ENCODE peak calls at places on chromosomes 7 and 10, in eight cellular contexts. One of them, this sample, is unnamed.

GRCh38 chr10:83820033-83820432 is 319.3 kb upstream of the GHITM start:
- DNase-seq in WTC11: no peak
- DNase-seq in glutamatergic neuron: no peak
- DNase-seq in Caco-2: no peak
- DNase-seq in prostate gland: no peak
- DNase-seq in heart right ventricle: no peak
- DNase-seq in H9: no peak
- DNase-seq in bronchial epithelial cell: no peak
- DNase-seq in this sample: no peak

GRCh38 chr7:134643131-134643530 is 3.5 kb upstream of the BPGM start:
- DNase-seq in WTC11: no peak
- DNase-seq in glutamatergic neuron: no peak
- DNase-seq in Caco-2: no peak
- DNase-seq in prostate gland: no peak
- DNase-seq in heart right ventricle: no peak
- DNase-seq in H9: no peak
- DNase-seq in bronchial epithelial cell: peak
- DNase-seq in this sample: no peak

GRCh38 chr7:148772297-148773089 is 73.8 kb downstream of the CUL1 start:
- DNase-seq in WTC11: no peak
- DNase-seq in glutamatergic neuron: no peak
- DNase-seq in Caco-2: no peak
- DNase-seq in prostate gland: no peak
- DNase-seq in heart right ventricle: no peak
- DNase-seq in H9: no peak
- DNase-seq in bronchial epithelial cell: peak
- DNase-seq in this sample: no peak

GRCh38 chr7:32533313-32534024 is 38.2 kb downstream of the AVL9 start:
- DNase-seq in WTC11: no peak
- DNase-seq in glutamatergic neuron: no peak
- DNase-seq in Caco-2: no peak
- DNase-seq in prostate gland: no peak
- DNase-seq in heart right ventricle: no peak
- DNase-seq in H9: no peak
- DNase-seq in bronchial epithelial cell: no peak
- DNase-seq in this sample: no peak

GRCh38 chr10:114017266-114017665 is 26.4 kb upstream of the ADRB1 start:
- DNase-seq in WTC11: no peak
- DNase-seq in glutamatergic neuron: no peak
- DNase-seq in Caco-2: no peak
- DNase-seq in prostate gland: no peak
- DNase-seq in heart right ventricle: no peak
- DNase-seq in H9: no peak
- DNase-seq in bronchial epithelial cell: no peak
- DNase-seq in this sample: no peak

GRCh38 chr7:44289341-44290249 is 35.8 kb downstream of the CAMK2B start:
- DNase-seq in WTC11: peak
- DNase-seq in glutamatergic neuron: no peak
- DNase-seq in Caco-2: no peak
- DNase-seq in prostate gland: no peak
- DNase-seq in heart right ventricle: peak
- DNase-seq in H9: peak
- DNase-seq in bronchial epithelial cell: no peak
- DNase-seq in this sample: peak

GRCh38 chr7:10412426-10413019 is 561.1 kb upstream of the PHF14 start:
- DNase-seq in WTC11: no peak
- DNase-seq in glutamatergic neuron: peak
- DNase-seq in Caco-2: no peak
- DNase-seq in prostate gland: peak
- DNase-seq in heart right ventricle: no peak
- DNase-seq in H9: no peak
- DNase-seq in bronchial epithelial cell: peak
- DNase-seq in this sample: peak

GRCh38 chr7:133978502-133979295 is 148.4 kb upstream of the LRGUK start:
- DNase-seq in WTC11: no peak
- DNase-seq in glutamatergic neuron: no peak
- DNase-seq in Caco-2: no peak
- DNase-seq in prostate gland: no peak
- DNase-seq in heart right ventricle: no peak
- DNase-seq in H9: peak
- DNase-seq in bronchial epithelial cell: no peak
- DNase-seq in this sample: no peak

GRCh38 chr7:135514856-135515255 is 5.0 kb upstream of the CNOT4 start:
- DNase-seq in WTC11: no peak
- DNase-seq in glutamatergic neuron: no peak
- DNase-seq in Caco-2: no peak
- DNase-seq in prostate gland: no peak
- DNase-seq in heart right ventricle: no peak
- DNase-seq in H9: no peak
- DNase-seq in bronchial epithelial cell: no peak
- DNase-seq in this sample: no peak

GRCh38 chr10:104281694-104282093 is 12.7 kb downstream of the GSTO2 start:
- DNase-seq in WTC11: no peak
- DNase-seq in glutamatergic neuron: no peak
- DNase-seq in Caco-2: no peak
- DNase-seq in prostate gland: no peak
- DNase-seq in heart right ventricle: no peak
- DNase-seq in H9: no peak
- DNase-seq in bronchial epithelial cell: no peak
- DNase-seq in this sample: no peak

GRCh38 chr7:70668606-70669358 is 463.2 kb upstream of the GALNT17 start:
- DNase-seq in WTC11: no peak
- DNase-seq in glutamatergic neuron: no peak
- DNase-seq in Caco-2: no peak
- DNase-seq in prostate gland: peak
- DNase-seq in heart right ventricle: peak
- DNase-seq in H9: no peak
- DNase-seq in bronchial epithelial cell: peak
- DNase-seq in this sample: no peak

GRCh38 chr10:96618648-96619047 is 31.8 kb upstream of the TM9SF3 start:
- DNase-seq in WTC11: no peak
- DNase-seq in glutamatergic neuron: no peak
- DNase-seq in Caco-2: no peak
- DNase-seq in prostate gland: peak
- DNase-seq in heart right ventricle: peak
- DNase-seq in H9: no peak
- DNase-seq in bronchial epithelial cell: no peak
- DNase-seq in this sample: no peak

GRCh38 chr7:92997144-92997543 is 120.6 kb downstream of the SAMD9 start:
- DNase-seq in WTC11: no peak
- DNase-seq in glutamatergic neuron: no peak
- DNase-seq in Caco-2: no peak
- DNase-seq in prostate gland: no peak
- DNase-seq in heart right ventricle: no peak
- DNase-seq in H9: no peak
- DNase-seq in bronchial epithelial cell: no peak
- DNase-seq in this sample: no peak

GRCh38 chr7:74375726-74376220 is 77.9 kb upstream of the GTF2IRD1 start:
- DNase-seq in WTC11: no peak
- DNase-seq in glutamatergic neuron: no peak
- DNase-seq in Caco-2: no peak
- DNase-seq in prostate gland: no peak
- DNase-seq in heart right ventricle: no peak
- DNase-seq in H9: no peak
- DNase-seq in bronchial epithelial cell: no peak
- DNase-seq in this sample: no peak
- TF ChIP-seq CTCF in WTC11: no peak
- TF ChIP-seq CTCF in glutamatergic neuron: no peak
- TF ChIP-seq CTCF in Caco-2: no peak
- TF ChIP-seq CTCF in prostate gland: no peak
- TF ChIP-seq CTCF in heart right ventricle: no peak
- TF ChIP-seq CTCF in H9: no peak
- TF ChIP-seq CTCF in bronchial epithelial cell: no peak
- TF ChIP-seq CTCF in this sample: no peak

GRCh38 chr7:36083626-36084380 is 69.3 kb upstream of the EEPD1 start:
- DNase-seq in WTC11: no peak
- DNase-seq in glutamatergic neuron: no peak
- DNase-seq in Caco-2: no peak
- DNase-seq in prostate gland: no peak
- DNase-seq in heart right ventricle: no peak
- DNase-seq in H9: no peak
- DNase-seq in bronchial epithelial cell: no peak
- DNase-seq in this sample: no peak

GRCh38 chr7:36086571-36086970 is 66.5 kb upstream of the EEPD1 start:
- DNase-seq in WTC11: no peak
- DNase-seq in glutamatergic neuron: no peak
- DNase-seq in Caco-2: no peak
- DNase-seq in prostate gland: no peak
- DNase-seq in heart right ventricle: no peak
- DNase-seq in H9: no peak
- DNase-seq in bronchial epithelial cell: no peak
- DNase-seq in this sample: no peak

GRCh38 chr7:36085096-36085495 is 68.0 kb upstream of the EEPD1 start:
- DNase-seq in WTC11: no peak
- DNase-seq in glutamatergic neuron: no peak
- DNase-seq in Caco-2: no peak
- DNase-seq in prostate gland: no peak
- DNase-seq in heart right ventricle: no peak
- DNase-seq in H9: no peak
- DNase-seq in bronchial epithelial cell: no peak
- DNase-seq in this sample: no peak

GRCh38 chr7:36082910-36083309 is 70.1 kb upstream of the EEPD1 start:
- DNase-seq in WTC11: peak
- DNase-seq in glutamatergic neuron: no peak
- DNase-seq in Caco-2: no peak
- DNase-seq in prostate gland: no peak
- DNase-seq in heart right ventricle: no peak
- DNase-seq in H9: peak
- DNase-seq in bronchial epithelial cell: no peak
- DNase-seq in this sample: no peak

GRCh38 chr7:36084485-36085091 is 68.5 kb upstream of the EEPD1 start:
- DNase-seq in WTC11: peak
- DNase-seq in glutamatergic neuron: peak
- DNase-seq in Caco-2: peak
- DNase-seq in prostate gland: peak
- DNase-seq in heart right ventricle: peak
- DNase-seq in H9: peak
- DNase-seq in bronchial epithelial cell: peak
- DNase-seq in this sample: peak
- TF ChIP-seq CTCF in WTC11: no peak
- TF ChIP-seq CTCF in glutamatergic neuron: no peak
- TF ChIP-seq CTCF in Caco-2: peak
- TF ChIP-seq CTCF in prostate gland: peak
- TF ChIP-seq CTCF in heart right ventricle: peak
- TF ChIP-seq CTCF in H9: peak
- TF ChIP-seq CTCF in bronchial epithelial cell: peak
- TF ChIP-seq CTCF in this sample: peak

GRCh38 chr10:102523250-102524029 is 19.7 kb downstream of the SUFU start:
- DNase-seq in WTC11: no peak
- DNase-seq in glutamatergic neuron: no peak
- DNase-seq in Caco-2: no peak
- DNase-seq in prostate gland: no peak
- DNase-seq in heart right ventricle: peak
- DNase-seq in H9: no peak
- DNase-seq in bronchial epithelial cell: no peak
- DNase-seq in this sample: no peak
- TF ChIP-seq CTCF in WTC11: no peak
- TF ChIP-seq CTCF in glutamatergic neuron: no peak
- TF ChIP-seq CTCF in Caco-2: no peak
- TF ChIP-seq CTCF in prostate gland: no peak
- TF ChIP-seq CTCF in heart right ventricle: no peak
- TF ChIP-seq CTCF in H9: no peak
- TF ChIP-seq CTCF in bronchial epithelial cell: no peak
- TF ChIP-seq CTCF in this sample: no peak

DNA sequence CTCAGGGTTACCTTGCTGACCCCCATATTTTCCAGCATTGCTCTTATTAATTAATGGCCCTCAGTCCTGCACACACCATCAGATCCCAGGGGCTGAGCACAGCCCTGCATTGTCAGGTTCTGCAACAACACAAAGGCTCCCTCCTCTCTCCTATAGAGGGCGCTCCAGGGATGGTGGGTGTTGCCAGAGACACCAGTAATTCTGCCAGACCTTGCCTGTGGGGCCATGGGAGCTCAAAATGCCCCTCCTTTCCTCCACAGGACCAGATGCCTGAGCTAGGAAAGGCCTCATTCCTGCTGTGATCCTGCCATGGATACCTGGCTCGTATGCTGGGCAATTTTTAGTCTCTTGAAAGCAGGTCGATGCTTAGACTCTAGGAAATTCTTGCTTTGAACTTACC is 42.8 kb upstream of the PRSS58 start:
- DNase-seq in WTC11: peak
- DNase-seq in glutamatergic neuron: peak
- DNase-seq in Caco-2: no peak
- DNase-seq in prostate gland: no peak
- DNase-seq in heart right ventricle: no peak
- DNase-seq in H9: peak
- DNase-seq in bronchial epithelial cell: no peak
- DNase-seq in this sample: peak
- TF ChIP-seq CTCF in WTC11: peak
- TF ChIP-seq CTCF in glutamatergic neuron: peak
- TF ChIP-seq CTCF in Caco-2: peak
- TF ChIP-seq CTCF in prostate gland: no peak
- TF ChIP-seq CTCF in heart right ventricle: no peak
- TF ChIP-seq CTCF in H9: peak
- TF ChIP-seq CTCF in bronchial epithelial cell: peak
- TF ChIP-seq CTCF in this sample: peak